ENCODE peak calls at places on chromosome 19, in seven cellular contexts. One of them, this sample, is unnamed.

GRCh38 chr19:33374406-33374703 is 846 bp downstream of the CEBPG start:
- DNase-seq in mammary epithelial cell: peak
- DNase-seq in GM23248: peak
- DNase-seq in activated CD4-positive, CD25-positive, alpha-beta regulatory T cell: no peak
- DNase-seq in cortex of kidney: no peak
- DNase-seq in Jurkat, Clone E6-1: no peak
- DNase-seq in uterus: no peak
- DNase-seq in this sample: no peak

GRCh38 chr19:33640773-33641172 is 19.0 kb downstream of the CHST8 start:
- DNase-seq in uterus: no peak
- DNase-seq in mammary epithelial cell: no peak
- DNase-seq in cortex of kidney: no peak
- DNase-seq in Jurkat, Clone E6-1: no peak
- DNase-seq in GM23248: no peak
- DNase-seq in activated CD4-positive, CD25-positive, alpha-beta regulatory T cell: no peak
- DNase-seq in this sample: no peak

GRCh38 chr19:37511186-37511585 is 4.4 kb downstream of the ZNF793 start:
- DNase-seq in GM23248: no peak
- DNase-seq in activated CD4-positive, CD25-positive, alpha-beta regulatory T cell: no peak
- DNase-seq in uterus: no peak
- DNase-seq in mammary epithelial cell: no peak
- DNase-seq in cortex of kidney: no peak
- DNase-seq in Jurkat, Clone E6-1: no peak
- DNase-seq in this sample: no peak

GRCh38 chr19:38933544-38933943 is 2.8 kb downstream of the MRPS12 start:
- DNase-seq in GM23248: no peak
- DNase-seq in Jurkat, Clone E6-1: no peak
- DNase-seq in activated CD4-positive, CD25-positive, alpha-beta regulatory T cell: no peak
- DNase-seq in mammary epithelial cell: no peak
- DNase-seq in uterus: no peak
- DNase-seq in cortex of kidney: no peak
- DNase-seq in this sample: no peak

GRCh38 chr19:38266981-38267597 is 2.7 kb downstream of the SPINT2 start:
- DNase-seq in activated CD4-positive, CD25-positive, alpha-beta regulatory T cell: no peak
- DNase-seq in uterus: no peak
- DNase-seq in mammary epithelial cell: peak
- DNase-seq in cortex of kidney: no peak
- DNase-seq in GM23248: peak
- DNase-seq in Jurkat, Clone E6-1: no peak
- DNase-seq in this sample: no peak

GRCh38 chr19:13906525-13906904 is 514 bp downstream of the CC2D1A start:
- DNase-seq in GM23248: peak
- DNase-seq in mammary epithelial cell: peak
- DNase-seq in uterus: no peak
- DNase-seq in Jurkat, Clone E6-1: no peak
- DNase-seq in cortex of kidney: no peak
- DNase-seq in activated CD4-positive, CD25-positive, alpha-beta regulatory T cell: no peak
- DNase-seq in this sample: no peak

GRCh38 chr19:1918975-1919374 is 13.8 kb downstream of the ADAT3 start:
- DNase-seq in GM23248: no peak
- DNase-seq in activated CD4-positive, CD25-positive, alpha-beta regulatory T cell: no peak
- DNase-seq in Jurkat, Clone E6-1: no peak
- DNase-seq in uterus: no peak
- DNase-seq in cortex of kidney: no peak
- DNase-seq in mammary epithelial cell: no peak
- DNase-seq in this sample: no peak

GRCh38 chr19:14413765-14414171 is 5.4 kb downstream of the DDX39A start:
- DNase-seq in GM23248: peak
- DNase-seq in Jurkat, Clone E6-1: no peak
- DNase-seq in mammary epithelial cell: no peak
- DNase-seq in activated CD4-positive, CD25-positive, alpha-beta regulatory T cell: no peak
- DNase-seq in uterus: no peak
- DNase-seq in cortex of kidney: no peak
- DNase-seq in this sample: no peak

This sample was measured in NCI-H526.